ENCODE peak calls at places on chromosome 22, in seven cellular contexts. Q is adipocyte; C is RPMI7951; Z is pons; A is fibroblast of lung; B is CD8-positive, alpha-beta T cell; L is anterior cingulate cortex. G is an unnamed sample.

GRCh38 chr22:41504397-41504796 is 35.5 kb downstream of the ACO2 start:
- DNase-seq in B (no peak), C (peak), Q (no peak), A (no peak), Z (no peak), L (no peak), G (no peak)

GRCh38 chr22:29158546-29158945 is 47.1 kb upstream of the EMID1 start:
- DNase-seq in C (peak), L (no peak), Z (no peak), B (no peak), A (no peak), Q (no peak), G (no peak)

GRCh38 chr22:47599753-47600152 is 837.3 kb downstream of the TBC1D22A start:
- DNase-seq in Q (no peak), L (no peak), C (no peak), A (no peak), Z (no peak), B (no peak), G (no peak)

GRCh38 chr22:23289851-23290724 is 109.8 kb downstream of the BCR start:
- DNase-seq in Z (peak), A (peak), L (no peak), C (peak), Q (peak), B (peak), G (no peak)

GRCh38 chr22:17997456-17997855 is 26.9 kb downstream of the MICAL3 start:
- DNase-seq in B (no peak), A (peak), Z (no peak), L (no peak), C (peak), Q (no peak), G (no peak)

GRCh38 chr22:44399196-44399837 is 86.6 kb upstream of the SHISAL1 start:
- DNase-seq in B (no peak), L (no peak), Q (no peak), A (no peak), C (no peak), Z (no peak), G (no peak)

GRCh38 chr22:44360686-44361381 is 48.1 kb upstream of the SHISAL1 start:
- DNase-seq in Z (no peak), C (peak), A (peak), Q (peak), B (no peak), L (no peak), G (no peak)

GRCh38 chr22:26893034-26893710 is 235.8 kb downstream of the MIAT start:
- DNase-seq in A (peak), Z (no peak), C (no peak), Q (no peak), B (no peak), L (no peak), G (no peak)

GRCh38 chr22:37090920-37091688 is 18.4 kb downstream of the TMPRSS6 start:
- DNase-seq in Z (no peak), B (no peak), C (no peak), L (no peak), Q (no peak), A (peak), G (no peak)

GRCh38 chr22:41565403-41566054 is 4.7 kb downstream of the CSDC2 start:
- DNase-seq in Q (peak), A (peak), L (no peak), Z (no peak), B (no peak), C (peak), G (no peak)

GRCh38 chr22:20857838-20858614 is 585 bp downstream of the PI4KA start:
- DNase-seq in B (peak), Z (peak), A (peak), C (peak), L (peak), Q (peak), G (peak)

GRCh38 chr22:33851240-33851639 is 69.0 kb downstream of the LARGE1 start:
- DNase-seq in C (no peak), Q (peak), Z (no peak), A (peak), L (no peak), B (no peak), G (no peak)

GRCh38 chr22:37460684-37461083 is 25.5 kb downstream of the MFNG start:
- DNase-seq in Z (no peak), C (no peak), A (no peak), L (no peak), Q (no peak), B (no peak), G (no peak)

GRCh38 chr22:26445577-26446275 is 16.7 kb downstream of the ASPHD2 start:
- DNase-seq in Z (no peak), L (no peak), C (no peak), A (no peak), Q (no peak), B (no peak), G (no peak)

GRCh38 chr22:49650336-49651241 is 177.1 kb downstream of the BRD1 start:
- DNase-seq in Q (no peak), L (no peak), Z (no peak), C (no peak), A (no peak), B (no peak), G (no peak)

GRCh38 chr22:40324468-40325305 is 21.6 kb upstream of the ADSL start:
- DNase-seq in Q (no peak), B (peak), C (no peak), A (no peak), L (no peak), Z (no peak), G (no peak)

GRCh38 chr22:41003976-41004375 is 52.8 kb downstream of the RBX1 start:
- DNase-seq in Z (no peak), C (no peak), Q (no peak), B (no peak), A (no peak), L (no peak), G (no peak)

GRCh38 chr22:21624880-21625791 is 4.7 kb downstream of the YDJC start:
- DNase-seq in Q (no peak), L (no peak), Z (no peak), A (no peak), B (no peak), C (no peak), G (no peak)

GRCh38 chr22:37803195-37803635 is 4.5 kb upstream of the GCAT start:
- DNase-seq in A (no peak), B (no peak), C (no peak), L (no peak), Z (no peak), Q (no peak), G (no peak)

GRCh38 chr22:39839198-39839597 is 54.4 kb downstream of the ENTHD1 start:
- DNase-seq in L (no peak), Q (no peak), A (no peak), C (no peak), Z (no peak), B (no peak), G (no peak)